ENCODE peak calls at places on chromosome 6, in seven cellular contexts. One of them, this sample, is unnamed.

GRCh38 chr6:11490996-11491395 is 46.6 kb upstream of the TMEM170B start:
- DNase-seq in cerebellar nuclear complex: no peak
- DNase-seq in SJSA1: no peak
- DNase-seq in ecto neural progenitor cell: no peak
- DNase-seq in NCI-H524: no peak
- DNase-seq in WTC11: no peak
- DNase-seq in mesothelial cell of epicardium: no peak
- DNase-seq in this sample: no peak

GRCh38 chr6:134295953-134296553 is 21.9 kb downstream of the SGK1 start:
- DNase-seq in SJSA1: peak
- DNase-seq in mesothelial cell of epicardium: no peak
- DNase-seq in WTC11: no peak
- DNase-seq in NCI-H524: peak
- DNase-seq in cerebellar nuclear complex: no peak
- DNase-seq in ecto neural progenitor cell: no peak
- DNase-seq in this sample: peak

GRCh38 chr6:80550271-80550670 is 443.8 kb downstream of the BCKDHB start:
- DNase-seq in ecto neural progenitor cell: no peak
- DNase-seq in WTC11: no peak
- DNase-seq in NCI-H524: no peak
- DNase-seq in mesothelial cell of epicardium: no peak
- DNase-seq in SJSA1: no peak
- DNase-seq in cerebellar nuclear complex: no peak
- DNase-seq in this sample: no peak

GRCh38 chr6:168116975-168117899 is 38.2 kb upstream of the FRMD1 start:
- DNase-seq in cerebellar nuclear complex: no peak
- DNase-seq in ecto neural progenitor cell: peak
- DNase-seq in NCI-H524: no peak
- DNase-seq in SJSA1: no peak
- DNase-seq in WTC11: no peak
- DNase-seq in mesothelial cell of epicardium: no peak
- DNase-seq in this sample: no peak

GRCh38 chr6:12208190-12208589 is 82.0 kb upstream of the EDN1 start:
- DNase-seq in WTC11: no peak
- DNase-seq in mesothelial cell of epicardium: no peak
- DNase-seq in ecto neural progenitor cell: no peak
- DNase-seq in cerebellar nuclear complex: no peak
- DNase-seq in SJSA1: no peak
- DNase-seq in NCI-H524: no peak
- DNase-seq in this sample: no peak

GRCh38 chr6:11771473-11772048 is 7.0 kb downstream of the ADTRP start:
- DNase-seq in WTC11: no peak
- DNase-seq in ecto neural progenitor cell: no peak
- DNase-seq in SJSA1: no peak
- DNase-seq in mesothelial cell of epicardium: no peak
- DNase-seq in NCI-H524: no peak
- DNase-seq in cerebellar nuclear complex: no peak
- DNase-seq in this sample: no peak

GRCh38 chr6:112004397-112005341 is 49.2 kb upstream of the CCN6 start:
- DNase-seq in SJSA1: no peak
- DNase-seq in cerebellar nuclear complex: no peak
- DNase-seq in WTC11: no peak
- DNase-seq in ecto neural progenitor cell: no peak
- DNase-seq in mesothelial cell of epicardium: no peak
- DNase-seq in NCI-H524: no peak
- DNase-seq in this sample: no peak

GRCh38 chr6:52303178-52303577 is 18.6 kb upstream of the MCM3 start:
- DNase-seq in mesothelial cell of epicardium: no peak
- DNase-seq in NCI-H524: no peak
- DNase-seq in SJSA1: no peak
- DNase-seq in ecto neural progenitor cell: no peak
- DNase-seq in cerebellar nuclear complex: no peak
- DNase-seq in WTC11: no peak
- DNase-seq in this sample: no peak

GRCh38 chr6:18034798-18035202 is 47.4 kb upstream of the KIF13A start:
- DNase-seq in mesothelial cell of epicardium: no peak
- DNase-seq in NCI-H524: no peak
- DNase-seq in cerebellar nuclear complex: no peak
- DNase-seq in SJSA1: no peak
- DNase-seq in WTC11: no peak
- DNase-seq in ecto neural progenitor cell: no peak
- DNase-seq in this sample: no peak

GRCh38 chr6:145848555-145848954 is 34.0 kb upstream of the FBXO30 start:
- DNase-seq in cerebellar nuclear complex: no peak
- DNase-seq in mesothelial cell of epicardium: no peak
- DNase-seq in NCI-H524: no peak
- DNase-seq in ecto neural progenitor cell: no peak
- DNase-seq in WTC11: no peak
- DNase-seq in SJSA1: no peak
- DNase-seq in this sample: no peak

This sample was measured in SW 1271.